ENCODE peak calls at places on chromosomes 2 and 18, in nine cellular contexts. One of them, this sample, is unnamed.

GRCh38 chr2:162233197-162233596 is 10.0 kb downstream of the FAP start:
- DNase-seq in adipocyte: peak; percentile 85
- DNase-seq in mesenchymal stem cell: peak; percentile 84
- DNase-seq in upper lobe of right lung: no peak
- DNase-seq in A673: no peak
- DNase-seq in neural progenitor cell: no peak
- DNase-seq in A549: no peak
- DNase-seq in cardiac muscle cell: no peak
- DNase-seq in Panc1: no peak
- DNase-seq in this sample: no peak

GRCh38 chr2:64615206-64615763 is 38.4 kb downstream of the SERTAD2 start:
- DNase-seq in adipocyte: no peak
- DNase-seq in mesenchymal stem cell: no peak
- DNase-seq in upper lobe of right lung: no peak
- DNase-seq in A673: no peak
- DNase-seq in neural progenitor cell: no peak
- DNase-seq in A549: no peak
- DNase-seq in cardiac muscle cell: no peak
- DNase-seq in Panc1: no peak
- DNase-seq in this sample: no peak

GRCh38 chr18:49447810-49448745 is 12.4 kb downstream of the DYM start:
- DNase-seq in adipocyte: peak; percentile 59
- DNase-seq in mesenchymal stem cell: peak; percentile 62
- DNase-seq in upper lobe of right lung: no peak
- DNase-seq in A673: peak; percentile 81
- DNase-seq in neural progenitor cell: peak; percentile 76
- DNase-seq in A549: peak; percentile 12
- DNase-seq in cardiac muscle cell: peak; percentile 69
- DNase-seq in Panc1: no peak
- DNase-seq in this sample: peak; percentile 53

GRCh38 chr2:188478724-188479123 is 187.1 kb downstream of the GULP1 start:
- DNase-seq in adipocyte: no peak
- DNase-seq in mesenchymal stem cell: no peak
- DNase-seq in upper lobe of right lung: no peak
- DNase-seq in A673: peak; percentile 12
- DNase-seq in neural progenitor cell: no peak
- DNase-seq in A549: no peak
- DNase-seq in cardiac muscle cell: peak; percentile 3
- DNase-seq in Panc1: no peak
- DNase-seq in this sample: no peak

GRCh38 chr2:42567806-42568429 is 514 bp upstream of the MTA3 start:
- DNase-seq in adipocyte: peak; percentile 11
- DNase-seq in mesenchymal stem cell: peak; percentile 60
- DNase-seq in upper lobe of right lung: no peak
- DNase-seq in A673: peak; percentile 82
- DNase-seq in neural progenitor cell: peak; percentile 76
- DNase-seq in A549: peak; percentile 18
- DNase-seq in cardiac muscle cell: peak; percentile 55
- DNase-seq in Panc1: no peak
- DNase-seq in this sample: no peak

GRCh38 chr18:13305326-13305725 is 86.8 kb downstream of the LDLRAD4 start:
- DNase-seq in adipocyte: no peak
- DNase-seq in mesenchymal stem cell: no peak
- DNase-seq in upper lobe of right lung: no peak
- DNase-seq in A673: no peak
- DNase-seq in neural progenitor cell: no peak
- DNase-seq in A549: no peak
- DNase-seq in cardiac muscle cell: no peak
- DNase-seq in Panc1: no peak
- DNase-seq in this sample: no peak

GRCh38 chr2:151258121-151258520 is 3.5 kb downstream of the RBM43 start:
- DNase-seq in adipocyte: peak; percentile 82
- DNase-seq in mesenchymal stem cell: peak; percentile 78
- DNase-seq in upper lobe of right lung: no peak
- DNase-seq in A673: no peak
- DNase-seq in neural progenitor cell: no peak
- DNase-seq in A549: no peak
- DNase-seq in cardiac muscle cell: no peak
- DNase-seq in Panc1: no peak
- DNase-seq in this sample: no peak

GRCh38 chr2:120684691-120685402 is 50.8 kb upstream of the GLI2 start:
- DNase-seq in adipocyte: no peak
- DNase-seq in mesenchymal stem cell: no peak
- DNase-seq in upper lobe of right lung: peak; percentile 33
- DNase-seq in A673: no peak
- DNase-seq in neural progenitor cell: no peak
- DNase-seq in A549: no peak
- DNase-seq in cardiac muscle cell: no peak
- DNase-seq in Panc1: no peak
- DNase-seq in this sample: no peak

GRCh38 chr2:211745295-211746097 is 793.1 kb downstream of the ERBB4 start:
- DNase-seq in adipocyte: peak; percentile 86
- DNase-seq in mesenchymal stem cell: peak; percentile 70
- DNase-seq in upper lobe of right lung: no peak
- DNase-seq in A673: peak; percentile 91
- DNase-seq in neural progenitor cell: peak; percentile 76
- DNase-seq in A549: peak; percentile 6
- DNase-seq in cardiac muscle cell: peak; percentile 83
- DNase-seq in Panc1: peak; percentile 43
- DNase-seq in this sample: peak; percentile 11

GRCh38 chr2:181894381-181894780 is 2.9 kb downstream of the ITPRID2 start:
- DNase-seq in adipocyte: no peak
- DNase-seq in mesenchymal stem cell: no peak
- DNase-seq in upper lobe of right lung: no peak
- DNase-seq in A673: no peak
- DNase-seq in neural progenitor cell: no peak
- DNase-seq in A549: no peak
- DNase-seq in cardiac muscle cell: no peak
- DNase-seq in Panc1: no peak
- DNase-seq in this sample: no peak

GRCh38 chr2:56184500-56184996 is 758 bp downstream of the CCDC85A start:
- DNase-seq in adipocyte: peak; percentile 57
- DNase-seq in mesenchymal stem cell: peak; percentile 24
- DNase-seq in upper lobe of right lung: peak; percentile 71
- DNase-seq in A673: no peak
- DNase-seq in neural progenitor cell: peak; percentile 73
- DNase-seq in A549: peak; percentile 17
- DNase-seq in cardiac muscle cell: peak; percentile 58
- DNase-seq in Panc1: no peak
- DNase-seq in this sample: no peak

GRCh38 chr2:229675569-229675968 is 38.8 kb downstream of the DNER start:
- DNase-seq in adipocyte: no peak
- DNase-seq in mesenchymal stem cell: no peak
- DNase-seq in upper lobe of right lung: no peak
- DNase-seq in A673: no peak
- DNase-seq in neural progenitor cell: no peak
- DNase-seq in A549: no peak
- DNase-seq in cardiac muscle cell: no peak
- DNase-seq in Panc1: no peak
- DNase-seq in this sample: no peak

GRCh38 chr2:120346667-120347358 is 877 bp downstream of the INHBB start:
- DNase-seq in adipocyte: peak; percentile 82
- DNase-seq in mesenchymal stem cell: peak; percentile 40
- DNase-seq in upper lobe of right lung: no peak
- DNase-seq in A673: no peak
- DNase-seq in neural progenitor cell: peak; percentile 62
- DNase-seq in A549: no peak
- DNase-seq in cardiac muscle cell: peak; percentile 26
- DNase-seq in Panc1: no peak
- DNase-seq in this sample: no peak

GRCh38 chr2:170743530-170744239 is 26.5 kb upstream of the ERICH2 start:
- DNase-seq in adipocyte: no peak
- DNase-seq in mesenchymal stem cell: no peak
- DNase-seq in upper lobe of right lung: no peak
- DNase-seq in A673: no peak
- DNase-seq in neural progenitor cell: no peak
- DNase-seq in A549: no peak
- DNase-seq in cardiac muscle cell: no peak
- DNase-seq in Panc1: no peak
- DNase-seq in this sample: no peak

GRCh38 chr2:234986866-234987720 is 35.3 kb downstream of the SH3BP4 start:
- DNase-seq in adipocyte: no peak
- DNase-seq in mesenchymal stem cell: peak; percentile 75
- DNase-seq in upper lobe of right lung: no peak
- DNase-seq in A673: no peak
- DNase-seq in neural progenitor cell: no peak
- DNase-seq in A549: no peak
- DNase-seq in cardiac muscle cell: no peak
- DNase-seq in Panc1: no peak
- DNase-seq in this sample: no peak

GRCh38 chr2:203583084-203583695 is 48.1 kb upstream of the RAPH1 start:
- DNase-seq in adipocyte: no peak
- DNase-seq in mesenchymal stem cell: no peak
- DNase-seq in upper lobe of right lung: no peak
- DNase-seq in A673: no peak
- DNase-seq in neural progenitor cell: no peak
- DNase-seq in A549: no peak
- DNase-seq in cardiac muscle cell: no peak
- DNase-seq in Panc1: no peak
- DNase-seq in this sample: no peak

GRCh38 chr2:203582468-203582867 is 47.4 kb upstream of the RAPH1 start:
- DNase-seq in adipocyte: peak; percentile 47
- DNase-seq in mesenchymal stem cell: peak; percentile 49
- DNase-seq in upper lobe of right lung: no peak
- DNase-seq in A673: no peak
- DNase-seq in neural progenitor cell: no peak
- DNase-seq in A549: no peak
- DNase-seq in cardiac muscle cell: no peak
- DNase-seq in Panc1: no peak
- DNase-seq in this sample: no peak

GRCh38 chr2:203585541-203585940 is 50.4 kb upstream of the RAPH1 start:
- DNase-seq in adipocyte: no peak
- DNase-seq in mesenchymal stem cell: no peak
- DNase-seq in upper lobe of right lung: no peak
- DNase-seq in A673: no peak
- DNase-seq in neural progenitor cell: no peak
- DNase-seq in A549: no peak
- DNase-seq in cardiac muscle cell: no peak
- DNase-seq in Panc1: no peak
- DNase-seq in this sample: no peak

GRCh38 chr2:203584784-203585183 is 49.7 kb upstream of the RAPH1 start:
- DNase-seq in adipocyte: no peak
- DNase-seq in mesenchymal stem cell: no peak
- DNase-seq in upper lobe of right lung: no peak
- DNase-seq in A673: no peak
- DNase-seq in neural progenitor cell: no peak
- DNase-seq in A549: no peak
- DNase-seq in cardiac muscle cell: no peak
- DNase-seq in Panc1: no peak
- DNase-seq in this sample: no peak

GRCh38 chr2:203583696-203584095 is 48.6 kb upstream of the RAPH1 start:
- DNase-seq in adipocyte: no peak
- DNase-seq in mesenchymal stem cell: peak; percentile 63
- DNase-seq in upper lobe of right lung: no peak
- DNase-seq in A673: no peak
- DNase-seq in neural progenitor cell: no peak
- DNase-seq in A549: no peak
- DNase-seq in cardiac muscle cell: peak; percentile 7
- DNase-seq in Panc1: peak; percentile 33
- DNase-seq in this sample: no peak
- H3K4me1 ChIP-seq in adipocyte: peaks cover 16% of the 10 kb centered on the region
- H3K4me1 ChIP-seq in mesenchymal stem cell: peaks cover 1% of the 10 kb centered on the region
- H3K4me1 ChIP-seq in upper lobe of right lung: peaks cover 19% of the 10 kb centered on the region
- H3K4me1 ChIP-seq in A673: peaks cover 10% of the 10 kb centered on the region
- H3K4me1 ChIP-seq in neural progenitor cell: peaks cover 6% of the 10 kb centered on the region
- H3K4me1 ChIP-seq in A549: peaks cover 62% of the 10 kb centered on the region
- H3K4me1 ChIP-seq in cardiac muscle cell: peaks cover 4% of the 10 kb centered on the region
- H3K4me1 ChIP-seq in Panc1: no peaks in the 10 kb centered on the region
- H3K4me1 ChIP-seq in this sample: peaks cover 32% of the 10 kb centered on the region

DNA sequence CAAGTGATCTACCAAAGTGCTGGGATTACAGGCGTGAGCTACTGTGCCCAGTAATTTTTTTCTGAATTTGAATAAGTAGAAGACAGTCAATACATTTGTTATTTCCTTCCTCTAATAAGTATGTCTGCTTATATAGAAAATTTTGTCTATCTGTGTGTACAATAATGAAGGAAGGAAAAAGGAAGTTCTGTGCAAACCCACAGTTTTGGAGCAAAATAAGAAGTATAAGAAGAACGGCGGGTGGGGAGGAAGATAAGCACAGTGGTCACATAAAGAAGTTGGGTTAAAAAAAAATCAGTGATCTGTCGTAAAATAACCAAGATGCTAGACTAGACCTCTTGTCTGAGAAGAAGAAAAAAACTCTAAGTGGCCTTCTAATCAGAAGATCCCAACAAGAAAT is 20.2 kb downstream of the MGAT4A start:
- DNase-seq in adipocyte: no peak
- DNase-seq in mesenchymal stem cell: no peak
- DNase-seq in upper lobe of right lung: no peak
- DNase-seq in A673: no peak
- DNase-seq in neural progenitor cell: no peak
- DNase-seq in A549: no peak
- DNase-seq in cardiac muscle cell: no peak
- DNase-seq in Panc1: no peak
- DNase-seq in this sample: no peak
- H3K4me1 ChIP-seq in adipocyte: peaks cover 10% of the 10 kb centered on the region
- H3K4me1 ChIP-seq in mesenchymal stem cell: no peaks in the 10 kb centered on the region
- H3K4me1 ChIP-seq in upper lobe of right lung: peaks cover 23% of the 10 kb centered on the region
- H3K4me1 ChIP-seq in A673: no peaks in the 10 kb centered on the region
- H3K4me1 ChIP-seq in neural progenitor cell: no peaks in the 10 kb centered on the region
- H3K4me1 ChIP-seq in A549: no peaks in the 10 kb centered on the region
- H3K4me1 ChIP-seq in cardiac muscle cell: no peaks in the 10 kb centered on the region
- H3K4me1 ChIP-seq in Panc1: no peaks in the 10 kb centered on the region
- H3K4me1 ChIP-seq in this sample: no peaks in the 10 kb centered on the region

DNA sequence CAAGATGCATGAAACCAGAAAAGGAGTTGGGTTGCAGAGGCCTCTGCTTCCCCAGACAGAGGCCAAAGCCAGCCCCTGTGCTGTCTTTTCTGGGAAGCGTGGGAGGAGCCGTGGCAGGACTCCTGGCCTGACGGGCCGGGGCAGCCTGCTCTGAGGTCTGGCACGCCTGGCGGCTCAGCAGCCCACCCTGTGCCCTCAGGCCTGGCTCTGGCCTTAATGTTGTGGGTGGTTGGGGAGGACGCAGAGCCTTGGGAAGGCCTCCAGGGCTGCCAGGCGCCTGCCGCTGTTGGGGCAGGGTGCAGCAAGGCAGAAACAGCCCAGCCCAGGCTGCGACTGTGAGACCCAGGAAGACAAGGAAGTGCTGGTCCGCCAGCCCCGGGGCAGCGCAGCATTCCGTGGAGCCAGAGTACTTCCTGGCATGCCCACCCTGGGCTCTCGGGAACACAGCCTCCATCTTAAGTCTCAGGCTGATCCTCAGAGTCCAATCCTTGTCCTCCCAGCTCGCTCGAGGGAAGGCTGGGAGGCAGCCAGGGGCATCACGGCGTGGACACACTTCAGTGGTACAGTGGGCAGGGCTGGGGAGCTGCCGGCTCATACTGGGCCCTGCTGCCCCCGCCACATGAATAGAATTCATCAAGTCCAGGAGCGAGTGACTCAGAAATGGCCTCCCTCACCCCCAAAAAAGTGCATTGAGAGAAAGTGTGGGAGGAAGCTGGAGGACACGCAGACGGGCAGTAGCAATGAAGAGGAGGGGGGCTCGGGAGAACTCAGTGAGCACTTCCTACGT is 72.6 kb downstream of the EMX1 start:
- DNase-seq in adipocyte: no peak
- DNase-seq in mesenchymal stem cell: no peak
- DNase-seq in upper lobe of right lung: no peak
- DNase-seq in A673: no peak
- DNase-seq in neural progenitor cell: no peak
- DNase-seq in A549: no peak
- DNase-seq in cardiac muscle cell: no peak
- DNase-seq in Panc1: no peak
- DNase-seq in this sample: no peak
- H3K4me1 ChIP-seq in adipocyte: peaks cover 17% of the 10 kb centered on the region
- H3K4me1 ChIP-seq in mesenchymal stem cell: peaks cover 6% of the 10 kb centered on the region
- H3K4me1 ChIP-seq in upper lobe of right lung: no peaks in the 10 kb centered on the region
- H3K4me1 ChIP-seq in A673: no peaks in the 10 kb centered on the region
- H3K4me1 ChIP-seq in neural progenitor cell: peaks cover 5% of the 10 kb centered on the region
- H3K4me1 ChIP-seq in A549: no peaks in the 10 kb centered on the region
- H3K4me1 ChIP-seq in cardiac muscle cell: peaks cover 19% of the 10 kb centered on the region
- H3K4me1 ChIP-seq in Panc1: no peaks in the 10 kb centered on the region
- H3K4me1 ChIP-seq in this sample: peaks cover 3% of the 10 kb centered on the region

GRCh38 chr2:217959723-217960122 is 43.1 kb downstream of the TNS1 start:
- DNase-seq in adipocyte: no peak
- DNase-seq in mesenchymal stem cell: no peak
- DNase-seq in upper lobe of right lung: peak; percentile 28
- DNase-seq in A673: no peak
- DNase-seq in neural progenitor cell: peak; percentile 21
- DNase-seq in A549: no peak
- DNase-seq in cardiac muscle cell: peak; percentile 76
- DNase-seq in Panc1: no peak
- DNase-seq in this sample: no peak
- H3K4me1 ChIP-seq in adipocyte: peaks cover 28% of the 10 kb centered on the region
- H3K4me1 ChIP-seq in mesenchymal stem cell: peaks cover 28% of the 10 kb centered on the region
- H3K4me1 ChIP-seq in upper lobe of right lung: peaks cover 17% of the 10 kb centered on the region
- H3K4me1 ChIP-seq in A673: peaks cover 6% of the 10 kb centered on the region
- H3K4me1 ChIP-seq in neural progenitor cell: peaks cover 11% of the 10 kb centered on the region
- H3K4me1 ChIP-seq in A549: peaks cover 2% of the 10 kb centered on the region
- H3K4me1 ChIP-seq in cardiac muscle cell: peaks cover 28% of the 10 kb centered on the region
- H3K4me1 ChIP-seq in Panc1: no peaks in the 10 kb centered on the region
- H3K4me1 ChIP-seq in this sample: peaks cover 2% of the 10 kb centered on the region

This sample was measured in keratinocyte.